ENCODE peak calls at places on chromosomes 6 and 20, in six cellular contexts. H is neuronal stem cell, B is H1, Y is IMR-90, W is H9, G is trophoblast cell. S is an unnamed sample.
A peak's percentile ranks its signal among the peaks of the same experiment; 100 is the strongest.

GRCh38 chr6:39210437-39210836 is 18.8 kb downstream of the KCNK5 start:
- DNase-seq in H (no peak), B (no peak), Y (no peak), W (no peak), G (no peak), S (no peak)

GRCh38 chr6:163813979-163814493 is 399.5 kb downstream of the QKI start:
- DNase-seq in H (no peak), B (no peak), Y (no peak), W (no peak), G (no peak), S (peak; percentile 2)

GRCh38 chr6:138371720-138372119 is 6.0 kb upstream of the SMIM28 start:
- DNase-seq in H (no peak), B (no peak), Y (no peak), W (no peak), G (no peak), S (no peak)

GRCh38 chr6:33205172-33206026 is 944 bp downstream of the HSD17B8 start:
- DNase-seq in H (no peak), B (no peak), Y (peak; percentile 64), W (no peak), G (peak; percentile 46), S (peak; percentile 59)

GRCh38 chr6:42424906-42425474 is 26.7 kb downstream of the TRERF1 start:
- DNase-seq in H (no peak), B (no peak), Y (no peak), W (no peak), G (no peak), S (no peak)

GRCh38 chr6:19986691-19987438 is 149.7 kb downstream of the ID4 start:
- DNase-seq in H (no peak), B (no peak), Y (no peak), W (no peak), G (no peak), S (no peak)

GRCh38 chr6:7532232-7532631 is 9.2 kb upstream of the DSP start:
- DNase-seq in H (no peak), B (no peak), Y (no peak), W (no peak), G (peak; percentile 83), S (no peak)

GRCh38 chr6:147310511-147310910 is 106.3 kb downstream of the STXBP5 start:
- DNase-seq in H (no peak), B (no peak), Y (no peak), W (no peak), G (peak; percentile 51), S (no peak)

GRCh38 chr20:44637490-44638372 is 13.8 kb downstream of the ADA start:
- DNase-seq in H (no peak), B (no peak), Y (no peak), W (no peak), G (no peak), S (no peak)

GRCh38 chr6:26128013-26128771 is 41.0 kb downstream of the HFE start:
- DNase-seq in H (no peak), B (no peak), Y (no peak), W (no peak), G (peak; percentile 70), S (no peak)

GRCh38 chr6:26123675-26124549 is 36.7 kb downstream of the HFE start:
- DNase-seq in H (peak; percentile 92), B (peak; percentile 81), Y (peak; percentile 100), W (peak; percentile 89), G (peak; percentile 99), S (peak; percentile 100)

GRCh38 chr6:26124550-26125014 is 37.4 kb downstream of the HFE start:
- DNase-seq in H (no peak), B (no peak), Y (no peak), W (no peak), G (no peak), S (no peak)

GRCh38 chr6:26125015-26125690 is 37.9 kb downstream of the HFE start:
- DNase-seq in H (no peak), B (no peak), Y (no peak), W (no peak), G (peak; percentile 30), S (peak; percentile 29)

DNA sequence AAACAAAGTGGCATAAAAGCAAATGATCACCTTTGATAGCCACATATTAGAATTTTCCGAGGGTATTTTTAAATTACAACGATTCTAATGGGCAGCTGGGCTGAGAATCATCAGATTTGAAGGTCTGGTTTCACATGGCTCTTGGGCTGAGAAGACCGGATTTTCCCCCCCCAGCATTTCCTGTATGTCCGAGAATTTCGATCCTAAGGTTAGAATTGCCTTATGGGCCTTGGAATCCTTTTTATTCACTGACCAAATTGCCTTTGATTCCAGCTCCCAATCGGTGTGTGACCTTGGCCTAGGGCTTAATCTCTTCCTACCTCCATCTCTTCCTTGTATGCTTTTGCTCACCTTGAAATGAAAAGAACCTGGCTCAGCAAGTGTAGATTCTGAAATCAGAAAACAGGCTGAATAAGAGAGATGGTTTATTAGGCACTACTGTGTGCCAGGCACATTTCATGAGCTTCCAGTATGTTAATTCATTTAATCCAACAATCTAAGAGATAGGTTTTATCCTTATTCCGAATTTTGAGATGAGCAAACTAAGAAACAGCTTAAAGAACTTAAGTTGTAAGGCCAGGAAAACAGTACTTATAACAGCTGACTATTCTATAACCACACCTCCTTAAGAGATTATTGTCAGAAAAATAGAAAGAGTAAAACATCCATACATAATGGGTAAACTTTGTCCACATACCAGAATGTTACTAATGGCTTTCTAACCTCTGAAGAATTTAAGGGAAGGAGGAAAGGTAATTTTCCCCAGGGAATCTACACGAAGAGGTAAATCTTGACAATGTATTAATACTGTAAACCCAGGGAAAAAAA is 39.4 kb downstream of the HFE start:
- DNase-seq in H (no peak), B (no peak), Y (peak; percentile 43), W (no peak), G (peak; percentile 39), S (no peak)
- H4K8ac ChIP-seq in H (no peak overlapping the region), B (no peak overlapping the region), Y (peak overlapping the region; percentile 31), W (no peak overlapping the region), G (no peak overlapping the region), S (no peak overlapping the region)

GRCh38 chr6:94785514-94785913 is 791.8 kb upstream of the MANEA start:
- DNase-seq in H (no peak), B (no peak), Y (no peak), W (no peak), G (no peak), S (no peak)
- H2AFZ ChIP-seq in H (no peak overlapping the region), B (peak overlapping the region; percentile 92), Y (no peak overlapping the region), W (no peak overlapping the region), G (no peak overlapping the region), S (no peak overlapping the region)

GRCh38 chr6:157302761-157303160 is 20.6 kb downstream of the TMEM242 start:
- DNase-seq in H (no peak), B (no peak), Y (no peak), W (no peak), G (no peak), S (no peak)

GRCh38 chr6:157298325-157298724 is 25.0 kb downstream of the TMEM242 start:
- DNase-seq in H (no peak), B (no peak), Y (no peak), W (no peak), G (no peak), S (no peak)

GRCh38 chr6:157304840-157305675 is 18.3 kb downstream of the TMEM242 start:
- DNase-seq in H (no peak), B (no peak), Y (peak; percentile 59), W (no peak), G (peak; percentile 54), S (peak; percentile 58)

GRCh38 chr6:157300436-157300835 is 22.9 kb downstream of the TMEM242 start:
- DNase-seq in H (no peak), B (no peak), Y (no peak), W (no peak), G (no peak), S (no peak)

DNA sequence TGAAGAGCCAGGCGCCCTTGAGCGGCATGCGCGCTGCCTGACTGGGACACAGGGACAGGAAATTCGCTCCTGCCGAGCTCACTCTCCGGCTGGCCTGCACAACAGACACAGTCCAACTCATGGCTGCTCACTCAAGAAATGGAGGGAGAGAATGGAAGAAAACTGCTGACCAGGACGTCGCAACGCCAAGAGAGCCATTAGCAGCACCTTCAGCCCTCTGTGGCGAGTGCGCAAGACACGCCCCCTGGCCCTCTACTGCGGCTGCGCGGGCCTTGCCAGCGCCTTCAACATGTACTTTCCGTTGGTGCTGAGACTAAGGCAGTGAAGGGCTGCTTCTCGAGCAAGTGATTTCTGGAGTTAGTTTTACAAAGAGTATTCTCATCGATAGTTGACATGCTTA is 23.3 kb downstream of the TMEM242 start:
- DNase-seq in H (no peak), B (no peak), Y (no peak), W (no peak), G (no peak), S (no peak)
- H4K8ac ChIP-seq in H (no peak overlapping the region), B (no peak overlapping the region), Y (no peak overlapping the region), W (no peak overlapping the region), G (no peak overlapping the region), S (no peak overlapping the region)

DNA sequence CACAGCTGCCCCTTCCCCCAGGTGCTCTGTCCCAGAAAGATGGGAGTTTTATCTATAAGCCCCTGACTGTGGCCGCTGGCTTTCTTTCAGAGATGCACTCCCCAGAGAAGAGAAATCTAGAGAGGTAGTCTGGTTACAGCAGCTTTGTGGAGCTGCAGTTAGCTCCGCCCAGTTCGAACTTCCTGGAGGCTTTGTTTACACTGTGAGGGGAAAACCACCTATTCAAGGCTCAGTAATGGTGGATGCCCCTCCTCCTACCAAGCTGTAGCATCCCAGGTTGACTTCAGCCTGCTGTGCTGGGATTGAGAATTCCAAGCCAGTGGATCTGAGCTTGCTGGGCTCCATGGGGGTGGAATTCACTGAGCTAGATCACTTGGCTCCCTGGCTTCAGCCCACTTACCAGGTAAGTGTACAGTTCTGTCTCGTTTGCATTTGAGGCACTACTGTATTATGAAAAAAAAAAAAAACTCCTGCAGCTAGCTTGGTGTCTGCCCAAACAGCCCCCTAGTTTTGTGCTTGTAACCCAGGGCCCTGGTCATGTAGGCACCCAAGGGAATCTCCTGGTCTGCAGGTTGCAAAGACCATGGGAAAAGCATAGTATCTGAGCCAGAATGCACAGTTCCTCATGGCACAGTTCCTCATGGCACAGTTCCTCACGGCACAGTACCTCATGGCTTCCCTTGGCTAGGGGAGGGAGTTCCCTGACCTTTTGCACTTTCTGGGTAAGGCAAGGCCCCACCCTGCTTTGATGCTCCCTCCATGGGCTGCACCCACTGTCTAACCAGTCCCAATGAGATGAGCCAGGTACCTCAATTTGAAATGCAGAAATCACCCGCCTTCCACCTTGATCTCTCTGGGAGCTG is 275.0 kb downstream of the CENPW start:
- DNase-seq in H (no peak), B (peak; percentile 49), Y (no peak), W (peak; percentile 78), G (no peak), S (no peak)
- H2AFZ ChIP-seq in H (peak overlapping the region; percentile 73), B (peak overlapping the region; percentile 31), Y (no peak overlapping the region), W (no peak overlapping the region), G (no peak overlapping the region), S (no peak overlapping the region)

S was measured in mesenchymal stem cell.